ENCODE peak calls at places on chromosomes 12 and 14, in seven cellular contexts. X, K, W, H, Y, P and G are unnamed samples.

GRCh38 chr12:93699271-93700141 is 22.3 kb downstream of the CRADD start:
- DNase-seq in P (no peak), X (no peak), K (no peak), W (no peak), H (no peak), Y (no peak), G (no peak)

GRCh38 chr14:104555621-104556255 is 23.8 kb upstream of the C14orf180 start:
- DNase-seq in P (no peak), Y (no peak), W (no peak), K (peak; percentile 39), X (no peak), H (no peak), G (no peak)

GRCh38 chr14:37592288-37593274 is 2.5 kb downstream of the FOXA1 start:
- DNase-seq in P (no peak), W (peak; percentile 68), H (no peak), X (no peak), K (peak; percentile 78), Y (peak; percentile 44), G (no peak)

GRCh38 chr14:103801459-103801858 is 45.9 kb downstream of the PPP1R13B start:
- DNase-seq in H (no peak), X (peak; percentile 39), Y (peak; percentile 50), P (no peak), K (no peak), W (no peak), G (no peak)

GRCh38 chr12:2689393-2689792 is 105.4 kb upstream of the FKBP4 start:
- DNase-seq in W (no peak), P (no peak), H (no peak), K (no peak), Y (no peak), X (no peak), G (no peak)

GRCh38 chr14:89767861-89768268 is 186.7 kb downstream of the EFCAB11 start:
- DNase-seq in P (no peak), H (no peak), W (no peak), K (no peak), X (peak; percentile 87), Y (peak; percentile 63), G (no peak)

GRCh38 chr14:22691171-22691570 is 47.0 kb upstream of the OR6J1 start:
- DNase-seq in Y (no peak), P (no peak), W (no peak), H (no peak), K (no peak), X (no peak), G (no peak)

GRCh38 chr12:98727196-98727595 is 82.1 kb downstream of the APAF1 start:
- DNase-seq in K (no peak), X (no peak), H (no peak), W (no peak), P (no peak), Y (no peak), G (no peak)

DNA sequence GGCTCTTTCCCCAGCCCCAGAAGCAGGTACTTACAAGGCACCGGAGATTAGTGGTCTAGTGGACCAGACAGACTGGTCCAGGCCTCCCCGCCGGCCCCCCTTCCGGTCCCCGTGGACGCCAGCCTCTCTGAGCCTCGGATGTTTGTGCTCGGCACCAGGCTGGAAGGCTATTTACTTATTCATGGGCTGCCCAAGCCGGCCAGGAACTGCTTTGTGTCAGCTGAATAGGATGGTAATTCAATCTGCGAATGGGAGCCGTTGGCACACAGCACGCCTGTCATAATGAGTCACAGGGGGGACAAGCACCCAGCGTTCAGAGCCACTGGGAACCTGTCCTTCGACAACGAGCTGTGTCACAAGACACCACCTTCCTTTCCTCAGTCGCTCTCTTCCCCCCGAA is 82.3 kb downstream of the RIMBP2 start:
- DNase-seq in X (peak; percentile 70), K (no peak), H (no peak), Y (peak; percentile 5), P (no peak), W (peak; percentile 73), G (peak; percentile 35)
- H3K27ac ChIP-seq in X (no peak overlapping the region), K (no peak overlapping the region), H (no peak overlapping the region), Y (no peak overlapping the region), P (no peak overlapping the region), W (no peak overlapping the region), G (no peak overlapping the region)

GRCh38 chr14:50823763-50824636 is 7.0 kb downstream of the NIN start:
- DNase-seq in X (peak; percentile 55), H (no peak), Y (no peak), K (no peak), P (no peak), W (no peak), G (no peak)
- H3K4me1 ChIP-seq in X (peaks cover 7% of the 10 kb centered on the region), H (peaks cover 8% of the 10 kb centered on the region), Y (peaks cover 4% of the 10 kb centered on the region), K (peaks cover 14% of the 10 kb centered on the region), P (peaks cover 10% of the 10 kb centered on the region), W (peaks cover 6% of the 10 kb centered on the region), G (peaks cover 14% of the 10 kb centered on the region)

GRCh38 chr14:35367056-35367372 is 37.5 kb downstream of the NFKBIA start:
- DNase-seq in Y (no peak), X (no peak), P (no peak), H (no peak), W (no peak), K (no peak), G (no peak)
- H3K27ac ChIP-seq in Y (no peak overlapping the region), X (peak overlapping the region; percentile 52), P (no peak overlapping the region), H (peak overlapping the region; percentile 26), W (peak overlapping the region; percentile 41), K (no peak overlapping the region), G (peak overlapping the region; percentile 94)

DNA sequence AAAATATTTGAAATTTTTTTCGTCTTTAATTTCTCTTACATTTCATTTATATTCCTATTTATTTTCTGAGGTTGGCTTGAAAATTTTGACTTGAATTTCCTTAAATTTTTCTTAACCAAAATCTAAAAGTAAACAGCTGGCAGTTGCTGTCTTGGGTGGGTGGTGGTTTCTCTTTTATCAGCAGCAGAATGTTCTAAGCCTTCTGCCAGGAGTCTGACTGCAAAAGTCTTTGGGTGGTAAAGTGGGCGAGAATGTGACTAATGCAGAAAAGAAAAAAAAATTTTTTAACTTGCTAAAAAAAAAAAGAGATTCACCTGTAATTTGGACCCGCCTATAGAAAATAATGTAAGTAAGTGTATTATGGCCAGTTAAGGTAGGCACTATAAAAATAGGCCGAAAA is 2.5 kb downstream of the FGFR1OP2 start:
- DNase-seq in H (no peak), W (no peak), P (no peak), X (no peak), K (no peak), Y (peak; percentile 16), G (no peak)
- H3K4me1 ChIP-seq in H (peaks cover 40% of the 10 kb centered on the region), W (no peaks in the 10 kb centered on the region), P (peaks cover 5% of the 10 kb centered on the region), X (no peaks in the 10 kb centered on the region), K (peaks cover 7% of the 10 kb centered on the region), Y (no peaks in the 10 kb centered on the region), G (peaks cover 4% of the 10 kb centered on the region)

DNA sequence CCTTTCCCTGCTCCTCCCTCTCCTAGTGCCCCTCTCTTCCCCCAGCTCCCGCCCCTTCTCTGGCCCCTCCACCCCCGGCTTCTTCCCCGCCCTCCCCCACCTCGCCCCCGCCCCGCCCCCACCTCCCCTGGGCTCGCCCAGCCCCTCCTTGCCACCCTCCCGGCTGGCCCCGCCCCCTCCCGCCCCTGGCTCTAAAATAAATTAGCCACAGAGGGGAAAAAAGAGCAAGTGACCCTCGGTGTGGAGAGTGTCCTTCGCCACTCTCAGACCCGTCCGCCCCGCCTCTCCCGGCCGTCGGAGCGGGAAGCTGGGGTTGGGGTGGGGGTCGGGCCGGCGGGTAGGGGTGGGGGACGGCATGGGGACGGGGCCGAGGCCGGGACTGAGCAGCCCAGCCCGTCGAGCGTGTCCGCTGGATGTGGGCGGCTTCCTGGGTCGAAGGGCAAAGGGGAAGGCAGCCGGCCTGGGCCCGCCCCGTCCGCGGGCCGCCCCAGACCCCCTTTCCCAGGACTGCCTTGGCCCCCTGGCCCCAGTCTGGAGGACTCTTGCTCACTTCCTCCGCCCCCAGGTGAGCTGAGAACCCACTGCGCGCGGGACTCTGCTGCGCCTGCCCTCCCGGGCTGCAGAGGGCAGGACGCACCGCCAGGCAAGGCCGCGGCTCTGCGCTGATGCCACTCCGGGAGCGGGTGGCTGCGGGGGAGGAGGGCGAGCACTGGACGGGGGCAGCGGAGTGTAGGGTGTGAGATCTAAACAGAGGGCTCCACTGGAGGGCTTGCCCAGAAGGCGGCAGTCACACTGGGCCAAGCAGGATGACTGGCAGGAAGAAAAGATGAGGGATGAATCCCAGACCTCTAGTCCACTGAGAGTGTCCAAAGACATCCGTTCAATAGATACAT is 571 bp upstream of the FIGNL2 start:
- DNase-seq in P (no peak), Y (no peak), H (no peak), W (peak; percentile 82), K (no peak), X (peak; percentile 71), G (no peak)
- H3K27ac ChIP-seq in P (no peak overlapping the region), Y (no peak overlapping the region), H (no peak overlapping the region), W (no peak overlapping the region), K (no peak overlapping the region), X (no peak overlapping the region), G (no peak overlapping the region)

DNA sequence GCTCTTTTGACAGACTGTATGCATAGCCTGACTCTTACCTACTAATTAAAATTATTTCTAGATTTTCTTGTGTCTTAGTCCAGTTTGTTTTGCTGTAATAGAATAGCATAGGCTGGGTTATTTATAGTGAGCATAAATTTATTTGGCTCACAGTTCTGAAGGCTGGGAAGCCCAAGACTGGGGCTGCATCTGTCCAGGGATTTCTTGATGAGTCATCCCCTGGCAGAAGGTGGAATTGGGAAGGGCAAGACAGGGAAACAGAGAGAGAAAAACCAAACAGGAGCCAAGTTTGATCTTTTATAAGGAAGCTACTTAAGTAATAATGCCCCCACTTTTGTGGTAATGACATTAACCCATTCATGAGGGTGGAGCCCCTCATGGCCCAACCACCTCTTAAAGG is 759.2 kb upstream of the LRFN5 start:
- DNase-seq in Y (no peak), X (no peak), K (no peak), P (no peak), W (no peak), H (no peak), G (no peak)
- H3K4me1 ChIP-seq in Y (no peaks in the 10 kb centered on the region), X (peaks cover 2% of the 10 kb centered on the region), K (no peaks in the 10 kb centered on the region), P (no peaks in the 10 kb centered on the region), W (no peaks in the 10 kb centered on the region), H (no peaks in the 10 kb centered on the region), G (no peaks in the 10 kb centered on the region)

GRCh38 chr12:92403210-92404175 is 257.8 kb upstream of the BTG1 start:
- DNase-seq in K (no peak), H (no peak), Y (peak; percentile 71), X (peak; percentile 67), W (no peak), P (no peak), G (no peak)
- H3K27ac ChIP-seq in K (no peak overlapping the region), H (no peak overlapping the region), Y (no peak overlapping the region), X (no peak overlapping the region), W (no peak overlapping the region), P (no peak overlapping the region), G (no peak overlapping the region)

GRCh38 chr12:46364777-46365580 is 7.6 kb downstream of the SLC38A2 start:
- DNase-seq in H (peak; percentile 38), W (no peak), Y (peak; percentile 80), K (no peak), X (no peak), P (no peak), G (no peak)
- H3K4me1 ChIP-seq in H (peaks cover 55% of the 10 kb centered on the region), W (peaks cover 3% of the 10 kb centered on the region), Y (peaks cover 11% of the 10 kb centered on the region), K (peaks cover 77% of the 10 kb centered on the region), X (no peaks in the 10 kb centered on the region), P (peaks cover 11% of the 10 kb centered on the region), G (peaks cover 20% of the 10 kb centered on the region)